ENCODE peak calls at places on chromosomes 13 and 19, in four cellular contexts. One of them, this sample, is unnamed.

GRCh38 chr13:110546933-110547332 is 14.6 kb downstream of the RAB20 start:
- DNase-seq in OCI-LY7: no peak
- DNase-seq in lower lobe of right lung: peak; percentile 88
- DNase-seq in right lobe of liver: peak; percentile 83
- DNase-seq in this sample: peak; percentile 93

GRCh38 chr19:42131149-42132029 is 857 bp downstream of the POU2F2 start:
- DNase-seq in right lobe of liver: no peak
- DNase-seq in OCI-LY7: peak; percentile 20
- DNase-seq in lower lobe of right lung: no peak
- DNase-seq in this sample: no peak

GRCh38 chr13:106612688-106613087 is 44.8 kb upstream of the ARGLU1 start:
- DNase-seq in OCI-LY7: no peak
- DNase-seq in right lobe of liver: peak; percentile 72
- DNase-seq in lower lobe of right lung: peak; percentile 65
- DNase-seq in this sample: no peak

GRCh38 chr13:48819889-48820288 is 155.8 kb upstream of the FNDC3A start:
- DNase-seq in right lobe of liver: no peak
- DNase-seq in OCI-LY7: no peak
- DNase-seq in lower lobe of right lung: no peak
- DNase-seq in this sample: no peak

GRCh38 chr19:13303381-13304129 is 153.3 kb downstream of the IER2 start:
- DNase-seq in right lobe of liver: no peak
- DNase-seq in OCI-LY7: no peak
- DNase-seq in lower lobe of right lung: no peak
- DNase-seq in this sample: no peak

GRCh38 chr19:8261881-8262280 is 46.3 kb downstream of the CD320 start:
- DNase-seq in right lobe of liver: no peak
- DNase-seq in lower lobe of right lung: no peak
- DNase-seq in OCI-LY7: no peak
- DNase-seq in this sample: no peak

GRCh38 chr13:30466841-30467252 is 1.1 kb upstream of the HMGB1 start:
- DNase-seq in lower lobe of right lung: no peak
- DNase-seq in right lobe of liver: no peak
- DNase-seq in OCI-LY7: peak; percentile 81
- DNase-seq in this sample: no peak

GRCh38 chr13:48806522-48806921 is 152.8 kb downstream of the CYSLTR2 start:
- DNase-seq in right lobe of liver: no peak
- DNase-seq in lower lobe of right lung: no peak
- DNase-seq in OCI-LY7: no peak
- DNase-seq in this sample: no peak

GRCh38 chr19:45607071-45608029 is 5.3 kb upstream of the GPR4 start:
- DNase-seq in right lobe of liver: peak; percentile 77
- DNase-seq in lower lobe of right lung: peak; percentile 78
- DNase-seq in OCI-LY7: peak; percentile 28
- DNase-seq in this sample: no peak

GRCh38 chr13:23510544-23510916 is 59.7 kb upstream of the TNFRSF19 start:
- DNase-seq in OCI-LY7: no peak
- DNase-seq in lower lobe of right lung: no peak
- DNase-seq in right lobe of liver: no peak
- DNase-seq in this sample: no peak

GRCh38 chr13:37202264-37202663 is 96.8 kb upstream of the CSNK1A1L start:
- DNase-seq in right lobe of liver: no peak
- DNase-seq in OCI-LY7: no peak
- DNase-seq in lower lobe of right lung: no peak
- DNase-seq in this sample: no peak

GRCh38 chr19:47330466-47330869 is 1.5 kb upstream of the C5AR2 start:
- DNase-seq in lower lobe of right lung: no peak
- DNase-seq in OCI-LY7: no peak
- DNase-seq in right lobe of liver: no peak
- DNase-seq in this sample: no peak

GRCh38 chr19:18194554-18195238 is 1.7 kb downstream of the MPV17L2 start:
- DNase-seq in lower lobe of right lung: no peak
- DNase-seq in right lobe of liver: peak; percentile 59
- DNase-seq in OCI-LY7: peak; percentile 66
- DNase-seq in this sample: no peak

GRCh38 chr19:8396563-8397203 is 6.5 kb downstream of the RAB11B start:
- DNase-seq in OCI-LY7: peak; percentile 61
- DNase-seq in lower lobe of right lung: peak; percentile 79
- DNase-seq in right lobe of liver: peak; percentile 71
- DNase-seq in this sample: peak; percentile 65

GRCh38 chr13:42615691-42616090 is 41.7 kb downstream of the TNFSF11 start:
- DNase-seq in lower lobe of right lung: no peak
- DNase-seq in OCI-LY7: no peak
- DNase-seq in right lobe of liver: no peak
- DNase-seq in this sample: no peak

GRCh38 chr19:1131718-1132552 is 28.1 kb downstream of the GPX4 start:
- DNase-seq in right lobe of liver: peak; percentile 89
- DNase-seq in OCI-LY7: peak; percentile 89
- DNase-seq in lower lobe of right lung: peak; percentile 95
- DNase-seq in this sample: no peak

GRCh38 chr13:27425151-27425917 is 915 bp downstream of the GTF3A start:
- DNase-seq in OCI-LY7: peak; percentile 22
- DNase-seq in lower lobe of right lung: no peak
- DNase-seq in right lobe of liver: no peak
- DNase-seq in this sample: no peak

GRCh38 chr19:17681505-17682125 is 6.5 kb downstream of the UNC13A start:
- DNase-seq in lower lobe of right lung: no peak
- DNase-seq in right lobe of liver: no peak
- DNase-seq in OCI-LY7: peak; percentile 19
- DNase-seq in this sample: no peak

GRCh38 chr19:15936173-15936572 is 1.8 kb upstream of the CYP4F11 start:
- DNase-seq in lower lobe of right lung: no peak
- DNase-seq in right lobe of liver: no peak
- DNase-seq in OCI-LY7: no peak
- DNase-seq in this sample: no peak

GRCh38 chr13:51475727-51476521 is 23.1 kb upstream of the INTS6 start:
- DNase-seq in lower lobe of right lung: no peak
- DNase-seq in OCI-LY7: no peak
- DNase-seq in right lobe of liver: no peak
- DNase-seq in this sample: no peak

This sample was measured in RWPE2.